ENCODE peak calls at places on chromosomes 2 and 18, in seven cellular contexts. One of them, this sample, is unnamed.

GRCh38 chr2:191533693-191534175 is 144.2 kb upstream of the NABP1 start:
- DNase-seq in posterior cingulate gyrus: no peak
- DNase-seq in SHP77: no peak
- DNase-seq in KG1: no peak
- DNase-seq in activated naive CD4-positive, alpha-beta T cell treated with anti-CD3 and anti-CD28 coated beads, Interleukin-2, amount 10 ng/mL, durations not matched to agents 7 days and 5 days: no peak
- DNase-seq in NT2/D1: no peak
- DNase-seq in WERI-Rb-1: no peak
- DNase-seq in this sample: no peak

GRCh38 chr18:13218376-13219011 is at the start of gene LDLRAD4:
- DNase-seq in posterior cingulate gyrus: peak
- DNase-seq in KG1: no peak
- DNase-seq in WERI-Rb-1: peak
- DNase-seq in activated naive CD4-positive, alpha-beta T cell treated with anti-CD3 and anti-CD28 coated beads, Interleukin-2, amount 10 ng/mL, durations not matched to agents 7 days and 5 days: peak
- DNase-seq in SHP77: peak
- DNase-seq in NT2/D1: no peak
- DNase-seq in this sample: peak

GRCh38 chr18:2139676-2140075 is 431.6 kb downstream of the METTL4 start:
- DNase-seq in WERI-Rb-1: no peak
- DNase-seq in NT2/D1: no peak
- DNase-seq in posterior cingulate gyrus: no peak
- DNase-seq in SHP77: no peak
- DNase-seq in activated naive CD4-positive, alpha-beta T cell treated with anti-CD3 and anti-CD28 coated beads, Interleukin-2, amount 10 ng/mL, durations not matched to agents 7 days and 5 days: no peak
- DNase-seq in KG1: no peak
- DNase-seq in this sample: no peak

GRCh38 chr2:86393521-86394490 is 47.4 kb upstream of the KDM3A start:
- DNase-seq in activated naive CD4-positive, alpha-beta T cell treated with anti-CD3 and anti-CD28 coated beads, Interleukin-2, amount 10 ng/mL, durations not matched to agents 7 days and 5 days: no peak
- DNase-seq in WERI-Rb-1: peak
- DNase-seq in NT2/D1: no peak
- DNase-seq in SHP77: no peak
- DNase-seq in KG1: no peak
- DNase-seq in posterior cingulate gyrus: no peak
- DNase-seq in this sample: no peak

GRCh38 chr18:36411745-36412168 is 114.2 kb downstream of the FHOD3 start:
- DNase-seq in NT2/D1: peak
- DNase-seq in SHP77: no peak
- DNase-seq in activated naive CD4-positive, alpha-beta T cell treated with anti-CD3 and anti-CD28 coated beads, Interleukin-2, amount 10 ng/mL, durations not matched to agents 7 days and 5 days: no peak
- DNase-seq in KG1: no peak
- DNase-seq in posterior cingulate gyrus: no peak
- DNase-seq in WERI-Rb-1: peak
- DNase-seq in this sample: no peak

GRCh38 chr2:162113771-162114168 is 38.3 kb downstream of the GCG start:
- DNase-seq in KG1: no peak
- DNase-seq in WERI-Rb-1: no peak
- DNase-seq in posterior cingulate gyrus: no peak
- DNase-seq in SHP77: no peak
- DNase-seq in NT2/D1: no peak
- DNase-seq in activated naive CD4-positive, alpha-beta T cell treated with anti-CD3 and anti-CD28 coated beads, Interleukin-2, amount 10 ng/mL, durations not matched to agents 7 days and 5 days: no peak
- DNase-seq in this sample: no peak

GRCh38 chr2:32264422-32265149 is at the start of gene NLRC4:
- DNase-seq in KG1: peak
- DNase-seq in activated naive CD4-positive, alpha-beta T cell treated with anti-CD3 and anti-CD28 coated beads, Interleukin-2, amount 10 ng/mL, durations not matched to agents 7 days and 5 days: no peak
- DNase-seq in NT2/D1: no peak
- DNase-seq in SHP77: no peak
- DNase-seq in posterior cingulate gyrus: no peak
- DNase-seq in WERI-Rb-1: no peak
- DNase-seq in this sample: peak

GRCh38 chr2:102137138-102137537 is 5.4 kb upstream of the IL1R1 start:
- DNase-seq in KG1: no peak
- DNase-seq in WERI-Rb-1: no peak
- DNase-seq in posterior cingulate gyrus: no peak
- DNase-seq in SHP77: no peak
- DNase-seq in activated naive CD4-positive, alpha-beta T cell treated with anti-CD3 and anti-CD28 coated beads, Interleukin-2, amount 10 ng/mL, durations not matched to agents 7 days and 5 days: no peak
- DNase-seq in NT2/D1: no peak
- DNase-seq in this sample: no peak

GRCh38 chr2:25301453-25302352 is 40.0 kb downstream of the DNMT3A start:
- DNase-seq in WERI-Rb-1: no peak
- DNase-seq in SHP77: no peak
- DNase-seq in activated naive CD4-positive, alpha-beta T cell treated with anti-CD3 and anti-CD28 coated beads, Interleukin-2, amount 10 ng/mL, durations not matched to agents 7 days and 5 days: peak
- DNase-seq in KG1: peak
- DNase-seq in posterior cingulate gyrus: no peak
- DNase-seq in NT2/D1: no peak
- DNase-seq in this sample: peak

GRCh38 chr18:62766266-62766665 is 50.9 kb downstream of the PHLPP1 start:
- DNase-seq in WERI-Rb-1: no peak
- DNase-seq in activated naive CD4-positive, alpha-beta T cell treated with anti-CD3 and anti-CD28 coated beads, Interleukin-2, amount 10 ng/mL, durations not matched to agents 7 days and 5 days: no peak
- DNase-seq in NT2/D1: no peak
- DNase-seq in posterior cingulate gyrus: no peak
- DNase-seq in SHP77: no peak
- DNase-seq in KG1: no peak
- DNase-seq in this sample: no peak

GRCh38 chr18:74551936-74552555 is 17.7 kb downstream of the CNDP1 start:
- DNase-seq in SHP77: peak
- DNase-seq in KG1: peak
- DNase-seq in posterior cingulate gyrus: peak
- DNase-seq in WERI-Rb-1: peak
- DNase-seq in activated naive CD4-positive, alpha-beta T cell treated with anti-CD3 and anti-CD28 coated beads, Interleukin-2, amount 10 ng/mL, durations not matched to agents 7 days and 5 days: peak
- DNase-seq in NT2/D1: peak
- DNase-seq in this sample: peak

GRCh38 chr2:169815849-169816248 is 8.9 kb downstream of the METTL5 start:
- DNase-seq in SHP77: no peak
- DNase-seq in WERI-Rb-1: no peak
- DNase-seq in KG1: no peak
- DNase-seq in posterior cingulate gyrus: no peak
- DNase-seq in NT2/D1: no peak
- DNase-seq in activated naive CD4-positive, alpha-beta T cell treated with anti-CD3 and anti-CD28 coated beads, Interleukin-2, amount 10 ng/mL, durations not matched to agents 7 days and 5 days: no peak
- DNase-seq in this sample: no peak

GRCh38 chr2:124921221-124921620 is 896.1 kb downstream of the CNTNAP5 start:
- DNase-seq in activated naive CD4-positive, alpha-beta T cell treated with anti-CD3 and anti-CD28 coated beads, Interleukin-2, amount 10 ng/mL, durations not matched to agents 7 days and 5 days: no peak
- DNase-seq in NT2/D1: no peak
- DNase-seq in posterior cingulate gyrus: no peak
- DNase-seq in WERI-Rb-1: no peak
- DNase-seq in KG1: no peak
- DNase-seq in SHP77: no peak
- DNase-seq in this sample: no peak